ENCODE peak calls at places on chromosomes 4 and X, in nine cellular contexts. Q is GM06990, G is left lung, M is astrocyte of the spinal cord, Y is body of pancreas, E is GM13976, K is pancreas, O is A549, B is uterus. U is an unnamed sample.

GRCh38 chr4:666436-666810 is 7.7 kb downstream of the ATP5ME start:
- DNase-seq in Q (no peak), O (no peak), K (no peak), M (no peak), E (no peak), B (no peak), Y (peak), G (peak), U (no peak)

GRCh38 chr4:70704333-70705145 is 16.2 kb downstream of the UTP3 start:
- DNase-seq in Q (peak), E (peak), B (peak), M (peak), Y (peak), O (peak), G (peak), K (peak), U (peak)

GRCh38 chrX:154462396-154462795 is 4.3 kb downstream of the PLXNA3 start:
- DNase-seq in G (no peak), E (no peak), Q (no peak), Y (no peak), K (no peak), O (no peak), B (no peak), M (no peak), U (no peak)

GRCh38 chrX:440636-441035 is 53.9 kb upstream of the PPP2R3B start:
- DNase-seq in O (no peak), G (no peak), B (no peak), Q (no peak), K (no peak), Y (no peak), E (peak), M (no peak), U (no peak)

GRCh38 chr4:1408418-1408817 is 2.2 kb upstream of the NKX1-1 start:
- DNase-seq in M (no peak), K (no peak), E (peak), Y (no peak), O (no peak), B (no peak), G (peak), Q (no peak), U (peak)

GRCh38 chr4:70778888-70779422 is 57.2 kb downstream of the RUFY3 start:
- DNase-seq in G (no peak), O (no peak), M (no peak), Q (no peak), E (no peak), Y (no peak), B (peak), K (no peak), U (no peak)

GRCh38 chrX:50751091-50751490 is 62.9 kb downstream of the SHROOM4 start:
- DNase-seq in K (no peak), Y (no peak), G (no peak), Q (no peak), M (no peak), E (no peak), B (no peak), O (no peak), U (no peak)

GRCh38 chr4:142984871-142985585 is 138.9 kb upstream of the INPP4B start:
- DNase-seq in G (no peak), E (no peak), Y (no peak), K (no peak), M (peak), O (peak), Q (no peak), B (no peak), U (no peak)

GRCh38 chr4:33226133-33226532 is 2506.0 kb downstream of the PCDH7 start:
- DNase-seq in K (no peak), M (no peak), E (no peak), G (no peak), Y (no peak), Q (no peak), O (no peak), B (no peak), U (no peak)

GRCh38 chrX:13721819-13722527 is 12.4 kb downstream of the TRAPPC2 start:
- DNase-seq in G (no peak), B (no peak), Q (no peak), K (no peak), M (peak), O (no peak), Y (peak), E (no peak), U (no peak)

GRCh38 chrX:153829799-153830631 is at the start of gene PDZD4:
- DNase-seq in Q (no peak), B (no peak), M (no peak), G (no peak), O (no peak), Y (no peak), E (peak), K (no peak), U (peak)

GRCh38 chr4:87392183-87392582 is 1.2 kb upstream of the HSD17B11 start:
- DNase-seq in K (no peak), B (no peak), M (no peak), G (no peak), O (no peak), E (no peak), Q (no peak), Y (no peak), U (no peak)

GRCh38 chr4:103998752-103999151 is 279.0 kb upstream of the TACR3 start:
- DNase-seq in M (no peak), G (no peak), K (no peak), B (no peak), O (no peak), Y (no peak), Q (no peak), E (no peak), U (no peak)

GRCh38 chr4:169909479-169909878 is 116.7 kb downstream of the MFAP3L start:
- DNase-seq in O (no peak), M (no peak), Y (no peak), G (no peak), K (no peak), Q (no peak), E (no peak), B (no peak), U (no peak)

GRCh38 chr4:101114936-101115372 is 232.4 kb downstream of the PPP3CA start:
- DNase-seq in B (no peak), Y (no peak), G (no peak), K (no peak), M (peak), O (no peak), E (no peak), Q (no peak), U (no peak)

GRCh38 chrX:39304746-39305145 is 503.5 kb downstream of the MID1IP1 start:
- DNase-seq in E (no peak), Q (no peak), Y (no peak), M (no peak), B (no peak), G (no peak), O (no peak), K (no peak), U (no peak)

GRCh38 chr4:164438321-164438720 is 315.6 kb upstream of the SMIM31 start:
- DNase-seq in B (no peak), E (no peak), Y (no peak), K (no peak), Q (no peak), O (no peak), G (no peak), M (peak), U (no peak)

GRCh38 chrX:127877358-127877757 is 174.8 kb downstream of the ACTRT1 start:
- DNase-seq in G (no peak), B (no peak), Y (no peak), O (no peak), K (no peak), M (no peak), E (no peak), Q (no peak), U (no peak)

GRCh38 chr4:53592686-53593641 is 1.7 kb upstream of the LNX1 start:
- DNase-seq in K (peak), E (no peak), B (peak), Y (peak), G (peak), Q (no peak), O (peak), M (peak), U (no peak)

GRCh38 chr4:73281396-73281795 is 22.8 kb upstream of the ANKRD17 start:
- DNase-seq in O (no peak), B (no peak), K (no peak), G (peak), E (no peak), Q (no peak), Y (no peak), M (no peak), U (no peak)

GRCh38 chrX:110146521-110146920 is 143.6 kb downstream of the TMEM164 start:
- DNase-seq in M (peak), G (no peak), Q (no peak), K (peak), B (peak), Y (peak), E (peak), O (peak), U (peak)

GRCh38 chr4:93830090-93830818 is 1.7 kb downstream of the ATOH1 start:
- DNase-seq in Q (no peak), B (no peak), K (no peak), O (no peak), G (no peak), Y (no peak), M (no peak), E (peak), U (no peak)

GRCh38 chr4:77854431-77855111 is 8.1 kb upstream of the MRPL1 start:
- DNase-seq in Y (no peak), O (no peak), E (no peak), B (no peak), G (no peak), K (no peak), M (no peak), Q (no peak), U (no peak)

GRCh38 chr4:1695913-1696312 is 11.8 kb upstream of the FAM53A start:
- DNase-seq in O (no peak), E (no peak), K (no peak), B (no peak), Q (no peak), Y (no peak), G (no peak), M (no peak), U (no peak)

GRCh38 chr4:150402968-150403367 is 179.0 kb upstream of the MAB21L2 start:
- DNase-seq in M (peak), Q (no peak), K (peak), O (no peak), E (no peak), Y (peak), B (no peak), G (no peak), U (peak)

GRCh38 chr4:87559090-87559837 is 30.1 kb upstream of the SPARCL1 start:
- DNase-seq in B (no peak), Q (peak), K (no peak), G (no peak), M (no peak), E (no peak), Y (no peak), O (no peak), U (peak)

GRCh38 chr4:159227984-159228383 is 125.1 kb downstream of the RAPGEF2 start:
- DNase-seq in G (peak), B (peak), M (peak), Q (no peak), Y (peak), K (peak), O (no peak), E (no peak), U (no peak)

GRCh38 chr4:26206339-26206738 is 114.5 kb upstream of the RBPJ start:
- DNase-seq in B (peak), Y (peak), K (peak), M (peak), Q (no peak), E (no peak), O (no peak), G (no peak), U (no peak)

GRCh38 chr4:182206916-182207315 is 36.3 kb upstream of the TENM3 start:
- DNase-seq in B (no peak), E (no peak), G (no peak), M (peak), K (no peak), Q (no peak), Y (no peak), O (no peak), U (no peak)

GRCh38 chrX:153411255-153411987 is at the start of gene ZFP92:
- DNase-seq in B (no peak), Q (peak), M (no peak), K (no peak), E (peak), G (peak), O (no peak), Y (no peak), U (peak)

GRCh38 chr4:128924951-128925350 is 115.5 kb downstream of the JADE1 start:
- DNase-seq in K (no peak), B (no peak), G (no peak), Y (no peak), Q (no peak), O (no peak), M (no peak), E (no peak), U (no peak)

GRCh38 chrX:147736045-147736444 is 175.7 kb upstream of the FMR1 start:
- DNase-seq in Q (no peak), E (no peak), B (no peak), O (no peak), Y (no peak), M (no peak), G (no peak), K (no peak), U (no peak)

GRCh38 chr4:184514121-184514988 is 40.0 kb upstream of the IRF2 start:
- DNase-seq in B (peak), Y (peak), Q (peak), M (peak), E (peak), K (no peak), G (peak), O (peak), U (peak)

GRCh38 chr4:124337874-124338273 is 374.7 kb downstream of the ANKRD50 start:
- DNase-seq in Q (no peak), G (no peak), E (no peak), Y (peak), K (peak), O (no peak), M (peak), B (no peak), U (no peak)

GRCh38 chr4:158729716-158730559 is 6.7 kb upstream of the PPID start:
- DNase-seq in O (peak), G (no peak), K (peak), Y (peak), Q (no peak), E (peak), B (peak), M (peak), U (peak)

GRCh38 chrX:9700555-9700954 is 65.1 kb downstream of the GPR143 start:
- DNase-seq in M (no peak), B (no peak), Y (no peak), O (no peak), E (no peak), Q (no peak), G (no peak), K (no peak), U (no peak)
- TF ChIP-seq CTCF in M (no peak), B (no peak), Y (no peak), O (no peak), E (no peak), Q (no peak), G (no peak), K (no peak), U (no peak)

GRCh38 chr4:56255820-56256219 is 131.5 kb downstream of the AASDH start:
- DNase-seq in Y (no peak), K (no peak), O (no peak), G (no peak), B (no peak), Q (no peak), M (no peak), E (no peak), U (no peak)
- TF ChIP-seq CTCF in Y (no peak), K (no peak), O (no peak), G (no peak), B (no peak), Q (no peak), M (peak), E (no peak), U (no peak)

GRCh38 chrX:130543603-130544002 is 141.8 kb downstream of the RBMX2 start:
- DNase-seq in M (no peak), K (no peak), Q (no peak), G (no peak), B (no peak), E (no peak), O (no peak), Y (no peak), U (no peak)
- TF ChIP-seq CTCF in M (no peak), K (no peak), Q (no peak), G (no peak), B (no peak), E (no peak), O (no peak), Y (no peak), U (no peak)

GRCh38 chr4:4248036-4248884 is at the start of gene TMEM128:
- DNase-seq in Q (peak), O (peak), E (peak), B (peak), Y (peak), M (peak), K (peak), G (peak), U (peak)
- TF ChIP-seq CTCF in Q (no peak), O (peak), E (no peak), B (peak), Y (peak), M (peak), K (no peak), G (no peak), U (no peak)

GRCh38 chr4:140693577-140693976 is 62.6 kb downstream of the TBC1D9 start:
- DNase-seq in G (no peak), O (no peak), K (no peak), Y (no peak), Q (no peak), M (no peak), B (no peak), E (no peak), U (no peak)
- TF ChIP-seq CTCF in G (no peak), O (no peak), K (no peak), Y (no peak), Q (no peak), M (no peak), B (no peak), E (no peak), U (no peak)

DNA sequence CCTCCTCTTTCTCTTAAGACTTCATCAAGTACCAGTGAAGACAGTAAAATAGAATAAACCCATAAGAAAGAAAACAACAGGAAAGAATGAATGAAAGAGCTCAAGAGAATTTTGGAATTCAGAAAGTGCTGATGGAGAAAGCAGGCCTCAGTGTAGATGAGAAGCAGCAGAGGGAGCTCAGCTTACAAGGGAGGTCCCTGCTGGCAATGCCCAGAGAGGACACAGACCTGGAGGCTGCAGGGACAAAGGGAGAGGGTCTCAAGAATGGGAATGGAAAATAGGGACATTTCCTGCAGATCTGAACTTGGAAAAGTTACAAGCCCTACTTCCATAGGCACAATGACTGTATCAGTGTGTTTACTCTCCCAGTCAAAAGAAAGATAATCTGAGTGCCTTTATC is 64.5 kb upstream of the MAGEA10 start:
- DNase-seq in M (no peak), G (no peak), O (no peak), Q (no peak), B (no peak), E (no peak), K (no peak), Y (no peak), U (no peak)
- TF ChIP-seq CTCF in M (no peak), G (no peak), O (no peak), Q (no peak), B (no peak), E (no peak), K (no peak), Y (no peak), U (no peak)

U was measured in GM20000.